ENCODE peak calls at places on chromosomes 12 and 14, in eight cellular contexts. Y is ovary, U is H1, B is transverse colon, S is A549, P is stomach, M is adrenal gland, D is right lobe of liver. J is an unnamed sample.

GRCh38 chr14:32507029-32507984 is 178.2 kb downstream of the AKAP6 start:
- DNase-seq in D (no peak), B (no peak), S (peak), P (no peak), U (no peak), M (no peak), Y (no peak), J (no peak)

GRCh38 chr12:112848972-112849371 is 57.4 kb downstream of the RPH3A start:
- DNase-seq in B (no peak), Y (no peak), P (no peak), U (no peak), D (no peak), M (no peak), S (no peak), J (no peak)

GRCh38 chr12:530308-530707 is 70.6 kb downstream of the B4GALNT3 start:
- DNase-seq in B (no peak), S (no peak), M (peak), Y (no peak), P (no peak), U (no peak), D (no peak), J (no peak)

GRCh38 chr14:76929927-76930326 is 98.6 kb downstream of the IRF2BPL start:
- DNase-seq in U (no peak), S (no peak), D (no peak), Y (no peak), M (peak), P (no peak), B (peak), J (no peak)

GRCh38 chr12:123813349-123813748 is 51.2 kb downstream of the DNAH10 start:
- DNase-seq in M (no peak), Y (no peak), P (no peak), U (no peak), D (no peak), S (no peak), B (no peak), J (no peak)

GRCh38 chr12:1799068-1799881 is 21.1 kb upstream of the LRTM2 start:
- DNase-seq in Y (no peak), B (no peak), M (peak), P (no peak), S (no peak), D (no peak), U (no peak), J (no peak)

GRCh38 chr14:34711169-34711568 is 3.2 kb downstream of the CFL2 start:
- DNase-seq in Y (no peak), B (peak), D (no peak), P (no peak), S (no peak), U (no peak), M (no peak), J (no peak)

GRCh38 chr12:113835433-113835832 is 130.7 kb downstream of the RBM19 start:
- DNase-seq in P (no peak), Y (no peak), U (no peak), M (no peak), B (no peak), D (no peak), S (no peak), J (no peak)

GRCh38 chr12:113208041-113208934 is 13.0 kb upstream of the TPCN1 start:
- DNase-seq in D (no peak), M (no peak), Y (no peak), S (no peak), B (peak), P (peak), U (no peak), J (peak)

GRCh38 chr14:47044841-47045240 is 393.3 kb upstream of the RPL10L start:
- DNase-seq in Y (no peak), B (no peak), M (peak), S (no peak), D (no peak), P (peak), U (peak), J (no peak)

GRCh38 chr14:91506226-91506625 is 3.9 kb downstream of the PPP4R3A start:
- DNase-seq in U (no peak), Y (no peak), D (no peak), M (no peak), S (no peak), P (no peak), B (no peak), J (no peak)

GRCh38 chr14:21346532-21347135 is 37.2 kb downstream of the SUPT16H start:
- DNase-seq in M (no peak), P (no peak), S (no peak), Y (no peak), D (no peak), B (no peak), U (no peak), J (no peak)

GRCh38 chr14:102234331-102235264 is 70.4 kb downstream of the MOK start:
- DNase-seq in U (no peak), B (no peak), Y (no peak), S (no peak), M (no peak), D (no peak), P (no peak), J (no peak)

GRCh38 chr12:28415755-28416154 is 225.5 kb downstream of the CCDC91 start:
- DNase-seq in S (no peak), M (peak), D (no peak), U (no peak), P (no peak), B (no peak), Y (no peak), J (no peak)

GRCh38 chr12:110355080-110355479 is 48.4 kb downstream of the ANAPC7 start:
- DNase-seq in U (no peak), S (peak), P (no peak), D (no peak), B (no peak), M (peak), Y (no peak), J (no peak)

GRCh38 chr12:94535614-94535932 is 75.9 kb upstream of the CEP83 start:
- DNase-seq in U (no peak), B (no peak), S (no peak), D (peak), P (no peak), Y (no peak), M (no peak), J (no peak)

GRCh38 chr14:96567289-96567899 is 65.2 kb downstream of the PAPOLA start:
- DNase-seq in U (no peak), M (no peak), D (no peak), P (no peak), B (no peak), Y (no peak), S (peak), J (no peak)

GRCh38 chr12:64624035-64624434 is 13.7 kb downstream of the RASSF3 start:
- DNase-seq in U (no peak), Y (no peak), P (no peak), S (no peak), M (no peak), D (no peak), B (no peak), J (no peak)

GRCh38 chr12:50121636-50122035 is 9.6 kb downstream of the COX14 start:
- DNase-seq in U (no peak), B (no peak), D (no peak), S (no peak), P (no peak), Y (no peak), M (no peak), J (peak)

GRCh38 chr14:22849212-22849819 is 12.9 kb downstream of the MMP14 start:
- DNase-seq in U (no peak), Y (peak), M (peak), B (peak), S (no peak), P (peak), D (no peak), J (peak)

GRCh38 chr12:92863255-92863654 is 65.8 kb downstream of the EEA1 start:
- DNase-seq in M (no peak), B (no peak), D (no peak), U (no peak), S (no peak), Y (no peak), P (no peak), J (no peak)

GRCh38 chr14:101473045-101473729 is 88.1 kb upstream of the DIO3 start:
- DNase-seq in U (peak), P (peak), S (no peak), D (no peak), B (no peak), Y (peak), M (no peak), J (peak)

GRCh38 chr12:50732591-50732990 is 31.3 kb upstream of the ATF1 start:
- DNase-seq in S (no peak), U (no peak), D (no peak), B (no peak), P (no peak), Y (no peak), M (peak), J (no peak)

GRCh38 chr12:70722584-70723343 is 85.5 kb upstream of the PTPRB start:
- DNase-seq in D (no peak), M (no peak), U (no peak), Y (no peak), B (no peak), S (no peak), P (no peak), J (no peak)

GRCh38 chr12:68406134-68406576 is 74.0 kb upstream of the MDM1 start:
- DNase-seq in Y (peak), M (peak), U (peak), P (peak), S (peak), B (peak), D (peak), J (peak)

DNA sequence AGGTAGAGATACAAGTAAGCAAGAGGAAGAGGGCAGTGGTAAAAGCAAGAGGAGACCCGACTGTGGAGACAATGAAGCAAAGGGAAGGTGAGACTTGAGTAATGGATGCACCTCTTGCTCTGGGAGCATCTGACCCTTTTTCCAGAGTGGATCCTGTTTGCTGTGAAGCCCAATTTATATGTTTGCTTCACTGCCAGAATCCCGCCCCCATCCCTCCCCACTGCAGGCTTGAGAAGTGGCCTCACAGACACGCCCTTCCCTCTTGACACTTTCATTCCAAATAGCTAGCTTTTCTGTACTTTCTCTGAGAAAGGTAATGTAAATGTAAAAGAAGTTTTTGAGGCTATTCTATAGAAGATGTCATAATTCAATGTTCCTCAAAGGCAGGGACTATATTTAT is 673 bp upstream of the PFKM start:
- DNase-seq in B (no peak), S (no peak), D (no peak), M (peak), Y (no peak), P (no peak), U (no peak), J (no peak)
- H3K4me3 ChIP-seq in B (peak), S (peak), D (no peak), M (no peak), Y (peak), P (peak), U (peak), J (no peak)

GRCh38 chr14:74084277-74085046 is at the start of the genes ALDH6A1 and LIN52:
- DNase-seq in S (peak), D (peak), Y (peak), P (peak), U (peak), B (peak), M (peak), J (peak)
- TF ChIP-seq POLR2A in S (peak), D (peak), Y (peak), P (peak), U (peak), B (peak), M (peak), J (peak)

GRCh38 chr12:15590180-15590826 is 198.9 kb downstream of the EPS8 start:
- DNase-seq in B (peak), M (peak), U (peak), Y (peak), P (peak), S (peak), D (peak), J (peak)
- H3K4me3 ChIP-seq in B (peak), M (no peak), U (peak), Y (peak), P (peak), S (peak), D (no peak), J (peak)

GRCh38 chr12:32106517-32107366 is at the start of gene BICD1:
- DNase-seq in S (peak), M (peak), U (peak), D (peak), P (peak), Y (peak), B (peak), J (peak)
- TF ChIP-seq POLR2A in S (peak), M (peak), U (peak), D (peak), P (no peak), Y (peak), B (peak), J (no peak)

DNA sequence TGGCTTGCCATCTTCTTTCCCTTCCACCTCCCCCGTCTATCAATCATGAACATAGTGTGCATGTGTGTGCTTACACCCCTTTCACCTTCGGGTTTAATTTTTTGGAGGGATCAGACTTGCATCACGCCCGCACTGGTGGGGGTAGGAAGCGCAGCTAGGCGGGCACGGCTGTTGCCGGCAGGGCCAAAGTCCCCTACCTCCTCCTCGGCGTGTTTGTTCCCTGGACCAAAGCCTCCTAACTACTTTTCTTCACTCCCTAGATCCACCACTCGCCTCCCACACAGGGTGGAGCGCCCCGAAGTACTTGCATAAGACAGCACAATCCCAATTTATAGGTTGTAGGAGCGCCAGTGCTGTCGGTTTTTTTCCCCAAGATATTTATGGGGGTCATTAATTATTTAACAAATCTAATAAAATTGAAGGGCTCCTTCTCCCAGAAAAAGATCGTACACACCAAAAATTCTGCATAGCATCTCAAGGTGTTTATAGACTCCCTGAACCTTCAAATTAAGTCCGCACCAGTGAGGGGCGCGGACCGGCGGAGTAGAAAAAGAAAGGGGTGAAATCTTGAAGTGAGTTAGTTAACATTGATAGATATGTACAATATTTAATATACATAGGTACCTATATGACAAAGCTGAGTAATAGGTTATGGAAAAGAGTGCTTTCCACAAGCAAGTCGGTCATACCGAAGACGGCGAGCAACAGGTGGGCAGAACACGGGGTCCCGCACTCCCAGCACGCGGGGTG is 714 bp downstream of the PKP2 start:
- DNase-seq in M (no peak), S (peak), U (peak), D (peak), B (peak), P (peak), Y (peak), J (no peak)
- H3K4me3 ChIP-seq in M (no peak), S (peak), U (peak), D (peak), B (peak), P (peak), Y (peak), J (peak)

GRCh38 chr14:67694791-67695393 is 672 bp downstream of the RDH11 start:
- DNase-seq in S (peak), Y (peak), B (peak), U (peak), D (peak), M (peak), P (peak), J (no peak)
- TF ChIP-seq POLR2A in S (peak), Y (no peak), B (peak), U (peak), D (peak), M (no peak), P (no peak), J (no peak)

GRCh38 chr14:60164404-60164716 is 838 bp downstream of the DHRS7 start:
- DNase-seq in B (no peak), D (no peak), M (no peak), Y (no peak), P (no peak), S (peak), U (no peak), J (no peak)

GRCh38 chr14:60166144-60166543 is 946 bp upstream of the DHRS7 start:
- DNase-seq in U (no peak), S (no peak), D (no peak), B (no peak), Y (no peak), M (no peak), P (no peak), J (no peak)

GRCh38 chr14:60164717-60165546 is at the start of gene DHRS7:
- DNase-seq in U (peak), Y (peak), P (peak), B (peak), D (peak), S (peak), M (peak), J (peak)

GRCh38 chr14:60163741-60164140 is 1.5 kb downstream of the DHRS7 start:
- DNase-seq in S (no peak), U (no peak), Y (no peak), B (no peak), P (no peak), D (no peak), M (no peak), J (no peak)

GRCh38 chr14:60165547-60165876 is 314 bp upstream of the DHRS7 start:
- DNase-seq in D (no peak), P (no peak), B (no peak), S (no peak), Y (no peak), M (no peak), U (no peak), J (no peak)
- H3K4me3 ChIP-seq in D (peak), P (peak), B (peak), S (peak), Y (peak), M (no peak), U (peak), J (no peak)

DNA sequence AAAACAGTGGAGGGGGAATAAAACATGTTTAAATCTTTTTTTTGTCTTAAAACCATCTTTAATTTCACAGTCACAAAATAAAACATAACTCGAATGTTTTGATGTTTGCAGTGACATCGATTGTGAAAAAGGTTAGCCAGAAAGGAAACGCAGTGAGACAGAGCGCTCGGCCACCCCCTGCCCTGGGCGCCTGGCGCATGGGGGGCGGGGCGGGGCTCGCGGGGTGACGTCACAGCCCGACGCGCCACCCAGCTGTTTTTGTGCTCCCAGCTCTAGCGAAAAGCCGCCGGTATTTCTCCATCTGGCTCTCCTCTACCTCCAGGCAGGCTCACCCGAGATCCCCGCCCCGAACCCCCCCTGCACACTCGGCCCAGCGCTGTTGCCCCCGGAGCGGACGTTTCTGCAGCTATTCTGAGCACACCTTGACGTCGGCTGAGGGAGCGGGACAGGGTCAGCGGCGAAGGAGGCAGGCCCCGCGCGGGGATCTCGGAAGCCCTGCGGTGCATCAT is at the start of gene GABARAPL1:
- DNase-seq in U (peak), M (peak), D (peak), S (peak), B (peak), Y (peak), P (peak), J (peak)
- TF ChIP-seq POLR2A in U (no peak), M (peak), D (peak), S (no peak), B (peak), Y (peak), P (peak), J (peak)

GRCh38 chr12:107093547-107094448 is at the start of gene CRY1:
- DNase-seq in U (peak), M (peak), S (peak), B (peak), Y (peak), D (peak), P (peak), J (peak)

GRCh38 chr12:107088912-107089311 is 4.4 kb downstream of the CRY1 start:
- DNase-seq in D (no peak), M (no peak), Y (no peak), P (no peak), U (no peak), S (no peak), B (no peak), J (no peak)

GRCh38 chr12:107092669-107093546 is 441 bp downstream of the CRY1 start:
- DNase-seq in U (no peak), P (peak), D (peak), M (peak), S (peak), B (peak), Y (no peak), J (peak)

GRCh38 chr12:107091989-107092641 is 1.2 kb downstream of the CRY1 start:
- DNase-seq in D (no peak), P (no peak), M (peak), Y (no peak), S (peak), U (no peak), B (peak), J (no peak)

DNA sequence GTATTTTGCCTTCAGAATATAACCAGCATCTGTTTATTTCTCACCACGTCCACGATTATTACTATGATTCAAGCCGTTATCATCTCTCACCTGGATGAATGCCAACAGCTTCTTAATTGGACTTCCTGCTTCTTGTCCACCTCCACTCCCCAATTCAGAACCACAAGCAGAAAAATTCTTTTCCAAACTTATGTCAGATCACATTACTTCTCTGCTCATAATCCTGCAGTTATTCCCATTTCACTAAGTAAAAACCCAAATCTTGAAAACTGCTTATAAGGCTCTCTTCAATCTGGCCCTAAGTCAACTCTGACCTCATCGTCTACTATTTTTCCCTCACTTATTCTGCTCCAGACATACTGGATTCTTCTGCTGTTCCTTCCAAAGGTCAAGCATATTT is 2.0 kb downstream of the CRY1 start:
- DNase-seq in D (no peak), M (no peak), B (no peak), P (no peak), Y (no peak), U (no peak), S (no peak), J (no peak)
- H3K4me3 ChIP-seq in D (no peak), M (no peak), B (peak), P (peak), Y (peak), U (peak), S (peak), J (no peak)